ENCODE peak calls at places on chromosomes 13 and 19, in four cellular contexts. F is stomach, A is ovary, X is lower leg skin. L is an unnamed sample.

GRCh38 chr13:44155422-44156293 is 218.0 kb upstream of the SERP2 start:
- DNase-seq in A (peak), F (peak), X (peak), L (peak)

GRCh38 chr13:26721251-26721939 is 39.2 kb downstream of the GPR12 start:
- DNase-seq in X (peak), A (no peak), F (peak), L (peak)

GRCh38 chr13:91046715-91047327 is 300.7 kb upstream of the MIR17HG start:
- DNase-seq in A (no peak), X (no peak), F (no peak), L (no peak)

GRCh38 chr19:8526345-8527062 is 12.5 kb upstream of the ZNF414 start:
- DNase-seq in F (peak), X (peak), A (peak), L (peak)

GRCh38 chr13:75636339-75637095 is 387 bp downstream of the LMO7 start:
- DNase-seq in F (no peak), A (peak), X (no peak), L (no peak)

GRCh38 chr13:30312859-30313258 is 5.5 kb upstream of the KATNAL1 start:
- DNase-seq in F (no peak), X (no peak), A (no peak), L (no peak)

GRCh38 chr19:12840091-12841079 is 2.1 kb downstream of the MAST1 start:
- DNase-seq in X (peak), F (peak), A (peak), L (no peak)

GRCh38 chr13:99658266-99658991 is 157.2 kb downstream of the TM9SF2 start:
- DNase-seq in A (peak), X (peak), F (peak), L (peak)

GRCh38 chr19:2775556-2776430 is 7.3 kb downstream of the SGTA start:
- DNase-seq in X (peak), F (peak), A (no peak), L (no peak)

GRCh38 chr13:78700121-78700910 is 41.4 kb upstream of the OBI1 start:
- DNase-seq in X (no peak), A (no peak), F (no peak), L (no peak)

GRCh38 chr13:73835138-73835721 is 299.0 kb downstream of the KLF12 start:
- DNase-seq in X (no peak), A (no peak), F (no peak), L (no peak)

GRCh38 chr19:13054605-13055212 is 47.9 kb downstream of the LYL1 start:
- DNase-seq in A (peak), F (no peak), X (peak), L (no peak)

GRCh38 chr19:41637484-41637883 is 10.6 kb upstream of the CEACAM4 start:
- DNase-seq in X (no peak), A (no peak), F (no peak), L (no peak)

DNA sequence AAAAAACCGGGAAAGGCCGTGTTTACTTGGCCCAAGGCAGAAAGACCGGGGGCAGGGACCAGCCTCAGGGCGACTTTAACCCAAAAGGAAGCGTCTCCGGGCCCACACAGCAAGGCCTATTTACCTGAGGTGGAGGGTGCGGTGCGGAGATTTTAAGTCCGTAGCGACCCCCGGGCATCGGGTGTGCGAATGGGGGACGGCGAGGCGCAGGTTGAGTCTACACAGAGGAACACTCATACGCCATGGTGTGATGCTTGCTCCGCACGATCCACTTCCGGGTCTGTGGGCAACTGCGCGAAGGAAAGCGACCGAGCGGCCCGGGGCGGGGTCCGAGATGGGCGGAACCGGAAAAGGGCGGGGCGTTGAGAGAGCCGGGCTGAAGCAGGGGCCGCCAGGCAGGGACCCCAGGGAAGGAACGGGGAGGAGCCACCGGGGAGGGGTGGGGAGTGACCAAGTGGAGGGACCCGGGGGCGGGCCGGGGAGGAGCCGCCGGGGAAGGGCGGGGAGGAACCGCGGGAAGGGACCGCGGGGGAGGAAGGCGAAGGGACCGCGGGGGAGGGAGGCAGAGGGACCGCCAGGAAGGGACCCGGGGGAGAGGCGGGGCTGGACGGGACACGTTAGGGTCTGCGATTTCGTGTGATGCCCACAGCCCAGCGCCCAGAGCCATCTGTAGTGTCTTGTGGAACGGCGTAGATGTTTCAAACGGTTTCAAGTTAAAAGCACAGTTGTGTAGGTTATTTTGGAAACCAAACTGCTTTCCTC is at the start of gene ZNF160:
- DNase-seq in A (peak), F (peak), X (peak), L (peak)
- TF ChIP-seq POLR2A in A (peak), F (no peak), X (no peak), L (peak)

GRCh38 chr19:47691090-47691489 is 22.1 kb upstream of the EHD2 start:
- DNase-seq in X (no peak), A (no peak), F (no peak), L (no peak)

GRCh38 chr19:47691782-47692181 is 21.4 kb upstream of the EHD2 start:
- DNase-seq in A (no peak), F (no peak), X (no peak), L (no peak)

GRCh38 chr19:47686679-47687450 is 26.4 kb upstream of the EHD2 start:
- DNase-seq in F (no peak), X (no peak), A (no peak), L (no peak)

GRCh38 chr19:47682939-47683338 is 30.3 kb upstream of the EHD2 start:
- DNase-seq in X (no peak), A (no peak), F (peak), L (no peak)

GRCh38 chr19:47687906-47688305 is 25.3 kb upstream of the EHD2 start:
- DNase-seq in F (no peak), A (no peak), X (no peak), L (no peak)
- TF ChIP-seq POLR2A in F (no peak), A (no peak), X (no peak), L (no peak)

DNA sequence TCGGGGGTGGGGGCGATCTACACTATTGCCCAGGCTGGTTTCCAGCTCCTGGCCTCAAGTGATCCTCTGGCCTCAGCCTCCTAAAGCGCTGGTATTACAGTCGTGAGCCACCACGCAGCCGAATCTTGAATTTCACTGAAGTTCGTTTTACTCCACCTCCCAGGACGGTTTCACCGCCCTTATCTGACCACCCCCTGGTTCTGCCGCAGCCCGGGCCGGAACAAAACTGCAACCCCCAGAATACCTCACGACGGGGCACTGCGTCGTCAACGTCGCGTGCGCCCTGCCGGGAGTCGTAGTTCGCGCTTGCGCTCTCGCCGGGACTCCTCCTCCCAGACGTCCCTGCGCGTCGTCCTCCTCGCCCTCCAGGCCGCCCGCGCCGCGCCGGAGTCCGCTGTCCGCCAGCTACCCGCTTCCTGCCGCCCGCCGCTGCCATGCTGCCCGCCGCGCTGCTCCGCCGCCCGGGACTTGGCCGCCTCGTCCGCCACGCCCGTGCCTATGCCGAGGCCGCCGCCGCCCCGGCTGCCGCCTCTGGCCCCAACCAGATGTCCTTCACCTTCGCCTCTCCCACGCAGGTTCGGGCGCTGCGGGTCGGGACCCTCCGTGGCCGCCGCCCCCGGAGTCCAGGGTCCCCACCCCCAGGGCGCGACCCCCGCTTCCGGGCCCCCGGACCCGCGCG is at the start of gene ATP5F1D:
- DNase-seq in X (peak), A (peak), F (peak), L (peak)
- TF ChIP-seq POLR2A in X (no peak), A (peak), F (no peak), L (peak)

GRCh38 chr13:25490236-25490635 is 118.5 kb downstream of the ATP8A2 start:
- DNase-seq in F (no peak), X (no peak), A (no peak), L (no peak)
- TF ChIP-seq POLR2A in F (no peak), X (no peak), A (no peak), L (no peak)

GRCh38 chr19:38929929-38930775 is at the start of gene SARS2:
- DNase-seq in F (peak), A (peak), X (peak), L (peak)

GRCh38 chr19:38928406-38929001 is 2.1 kb downstream of the SARS2 start:
- DNase-seq in A (no peak), F (no peak), X (no peak), L (no peak)

GRCh38 chr19:38933544-38933943 is 2.8 kb downstream of the MRPS12 start:
- DNase-seq in F (no peak), X (no peak), A (no peak), L (no peak)

GRCh38 chr19:38932425-38933179 is 1.9 kb downstream of the MRPS12 start:
- DNase-seq in A (peak), X (no peak), F (no peak), L (no peak)

DNA sequence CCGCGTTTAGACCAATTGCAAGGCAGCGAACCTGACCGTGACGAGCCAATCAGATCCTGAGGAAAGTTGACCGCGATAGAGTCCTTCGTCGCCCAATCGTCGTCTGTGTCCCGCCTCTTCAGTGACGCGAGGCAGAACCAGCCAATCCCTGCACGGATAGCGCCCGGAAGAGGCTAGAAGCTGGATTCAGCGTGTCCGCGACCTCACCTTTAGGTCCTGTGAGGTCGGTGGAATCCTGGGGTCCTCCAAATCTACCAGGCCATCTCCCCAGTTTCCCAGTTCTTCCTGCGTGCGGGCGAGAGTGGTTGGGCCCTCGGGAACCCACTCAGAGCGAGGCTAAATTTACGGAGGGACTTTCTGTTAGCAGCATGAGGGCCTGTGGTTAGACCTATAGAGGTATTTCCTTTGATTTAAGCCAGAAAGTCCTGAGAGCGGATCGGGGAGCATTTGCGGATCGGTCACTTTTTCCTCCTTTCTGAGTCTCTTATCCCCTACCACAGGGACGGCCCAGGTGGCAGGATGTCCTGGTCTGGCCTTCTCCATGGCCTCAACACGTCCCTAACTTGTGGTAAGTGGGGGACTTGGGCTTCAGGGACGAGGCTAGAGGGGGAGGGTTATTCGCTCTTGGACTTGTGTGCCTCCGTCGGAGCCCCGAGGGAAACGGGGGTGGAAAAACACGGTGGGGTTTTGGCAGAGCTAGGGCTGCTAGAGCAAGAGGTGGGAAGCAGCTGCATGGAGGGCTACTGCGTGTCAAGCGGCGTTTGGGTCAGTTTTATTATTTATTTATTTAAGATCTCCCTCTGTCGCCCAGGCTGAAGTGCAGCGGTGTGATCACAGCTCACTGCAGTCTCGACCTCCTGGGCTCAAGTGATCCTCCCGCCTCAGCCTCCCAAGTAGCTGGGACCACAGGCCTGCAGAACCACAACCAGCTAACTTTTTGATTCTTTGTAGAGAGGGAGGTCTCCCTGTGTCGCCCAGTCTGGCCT is at the start of gene MRPS12:
- DNase-seq in F (peak), X (peak), A (peak), L (peak)
- TF ChIP-seq POLR2A in F (no peak), X (no peak), A (peak), L (no peak)

GRCh38 chr19:18423258-18424020 is 4.2 kb downstream of the SSBP4 start:
- DNase-seq in X (no peak), F (no peak), A (no peak), L (no peak)
- TF ChIP-seq POLR2A in X (no peak), F (no peak), A (no peak), L (no peak)

GRCh38 chr19:3981373-3981735 is 3.9 kb downstream of the EEF2 start:
- DNase-seq in A (no peak), F (no peak), X (no peak), L (no peak)
- TF ChIP-seq POLR2A in A (no peak), F (no peak), X (no peak), L (no peak)

GRCh38 chr19:54209748-54210494 is 9.3 kb downstream of the RPS9 start:
- DNase-seq in F (peak), A (peak), X (peak), L (peak)

GRCh38 chr19:54207908-54208783 is 7.5 kb downstream of the RPS9 start:
- DNase-seq in F (peak), A (peak), X (peak), L (peak)

GRCh38 chr19:54211214-54211613 is 10.6 kb downstream of the RPS9 start:
- DNase-seq in X (no peak), F (no peak), A (no peak), L (no peak)

GRCh38 chr19:54208784-54209057 is 8.1 kb downstream of the RPS9 start:
- DNase-seq in A (no peak), X (no peak), F (no peak), L (no peak)

GRCh38 chr19:54209058-54209747 is 8.5 kb downstream of the RPS9 start:
- DNase-seq in X (no peak), F (no peak), A (peak), L (no peak)
- TF ChIP-seq POLR2A in X (no peak), F (no peak), A (no peak), L (no peak)

L was measured in esophagus muscularis mucosa.